ENCODE peak calls at places on chromosomes 5 and 9, in seven cellular contexts. Z, F, P, S, U, D and A are unnamed samples.

GRCh38 chr5:149618581-149619248 is 37.4 kb downstream of the ARHGEF37 start:
- DNase-seq in U (peak), D (peak), P (no peak), Z (peak), F (peak), S (no peak), A (peak)

GRCh38 chr9:96495341-96495740 is 45.4 kb downstream of the HABP4 start:
- DNase-seq in S (no peak), D (no peak), Z (peak), P (no peak), F (no peak), U (peak), A (peak)

GRCh38 chr5:74206571-74207550 is 433.7 kb downstream of the ENC1 start:
- DNase-seq in S (peak), D (peak), P (peak), F (no peak), U (peak), Z (peak), A (peak)

GRCh38 chr5:35939639-35940038 is 1.2 kb upstream of the CAPSL start:
- DNase-seq in S (no peak), F (no peak), Z (peak), P (no peak), D (no peak), U (no peak), A (no peak)

GRCh38 chr9:78325343-78325742 is 28.4 kb downstream of the PSAT1 start:
- DNase-seq in S (no peak), Z (peak), P (no peak), F (no peak), D (peak), U (peak), A (peak)

GRCh38 chr9:131282175-131282574 is 5.9 kb upstream of the FAM78A start:
- DNase-seq in P (no peak), D (no peak), F (no peak), S (no peak), Z (no peak), U (no peak), A (no peak)

GRCh38 chr5:95620030-95620869 is at the start of gene GPR150:
- DNase-seq in D (no peak), P (peak), Z (peak), S (no peak), F (no peak), U (no peak), A (no peak)

GRCh38 chr5:151745071-151745705 is 13.2 kb downstream of the ATOX1 start:
- DNase-seq in U (peak), P (peak), S (no peak), F (no peak), D (no peak), Z (peak), A (peak)

GRCh38 chr9:112914524-112914923 is 23.8 kb upstream of the SLC46A2 start:
- DNase-seq in U (no peak), F (no peak), D (no peak), P (no peak), S (no peak), Z (no peak), A (peak)

GRCh38 chr5:74630387-74631087 is 10.0 kb downstream of the ENC1 start:
- DNase-seq in U (peak), P (no peak), S (no peak), D (no peak), Z (peak), F (peak), A (peak)

GRCh38 chr5:143111799-143112198 is 291.7 kb downstream of the NR3C1 start:
- DNase-seq in U (no peak), S (no peak), F (no peak), P (no peak), D (no peak), Z (no peak), A (no peak)

GRCh38 chr9:76603448-76603895 is 144.5 kb downstream of the GCNT1 start:
- DNase-seq in Z (peak), U (no peak), P (no peak), F (no peak), D (no peak), S (no peak), A (peak)

GRCh38 chr9:34628656-34629491 is at the start of gene ARID3C:
- DNase-seq in Z (no peak), D (no peak), S (no peak), U (no peak), P (no peak), F (no peak), A (no peak)

GRCh38 chr5:181133610-181134231 is 2.8 kb upstream of the OR2V1 start:
- DNase-seq in U (no peak), Z (peak), P (peak), D (no peak), S (peak), F (no peak), A (peak)

GRCh38 chr9:132026932-132027585 is 52.6 kb downstream of the MED27 start:
- DNase-seq in S (no peak), D (no peak), U (peak), P (no peak), F (no peak), Z (peak), A (peak)

GRCh38 chr5:7805379-7805778 is 45.6 kb downstream of the CFAP90 start:
- DNase-seq in U (no peak), P (no peak), Z (peak), F (no peak), D (no peak), S (no peak), A (no peak)

GRCh38 chr9:82940386-82940785 is 122.6 kb downstream of the RASEF start:
- DNase-seq in P (no peak), U (no peak), D (no peak), Z (no peak), S (no peak), F (no peak), A (no peak)

GRCh38 chr5:22496666-22497065 is 356.5 kb downstream of the CDH12 start:
- DNase-seq in F (no peak), U (no peak), D (no peak), S (no peak), P (no peak), Z (no peak), A (no peak)

GRCh38 chr5:158382473-158382872 is 523.5 kb upstream of the CLINT1 start:
- DNase-seq in D (peak), F (peak), Z (peak), U (peak), P (peak), S (peak), A (peak)

GRCh38 chr9:124077915-124078572 is 66.5 kb downstream of the LHX2 start:
- DNase-seq in D (no peak), F (no peak), U (no peak), Z (no peak), S (no peak), P (no peak), A (no peak)

GRCh38 chr5:126624534-126624933 is 23.8 kb downstream of the PHAX start:
- DNase-seq in Z (peak), D (no peak), F (peak), P (no peak), S (no peak), U (peak), A (peak)

GRCh38 chr5:132459031-132459982 is 31.3 kb downstream of the IRF1 start:
- DNase-seq in F (no peak), P (no peak), S (no peak), Z (peak), D (no peak), U (peak), A (peak)

GRCh38 chr9:131459056-131459455 is 43.7 kb upstream of the POMT1 start:
- DNase-seq in F (no peak), Z (no peak), P (no peak), U (no peak), S (no peak), D (no peak), A (no peak)

GRCh38 chr5:134568761-134569725 is 43.6 kb downstream of the JADE2 start:
- DNase-seq in F (no peak), D (peak), S (peak), Z (no peak), U (no peak), P (peak), A (peak)

GRCh38 chr9:110198357-110198756 is 9.6 kb downstream of the C9orf152 start:
- DNase-seq in F (no peak), D (no peak), S (no peak), Z (no peak), U (no peak), P (no peak), A (no peak)

GRCh38 chr5:128551476-128551875 is 13.4 kb upstream of the FBN2 start:
- DNase-seq in D (no peak), U (no peak), P (no peak), Z (no peak), S (no peak), F (no peak), A (no peak)

GRCh38 chr9:134198771-134199170 is 34.4 kb upstream of the RNU6ATAC start:
- DNase-seq in U (no peak), S (no peak), D (no peak), Z (no peak), P (no peak), F (no peak), A (no peak)

GRCh38 chr9:35488019-35488418 is 1.9 kb upstream of the RUSC2 start:
- DNase-seq in P (no peak), D (no peak), F (no peak), U (no peak), Z (no peak), S (no peak), A (no peak)

GRCh38 chr5:113053614-113054013 is 77.0 kb downstream of the DCP2 start:
- DNase-seq in U (no peak), P (no peak), Z (peak), F (no peak), S (no peak), D (peak), A (peak)

DNA sequence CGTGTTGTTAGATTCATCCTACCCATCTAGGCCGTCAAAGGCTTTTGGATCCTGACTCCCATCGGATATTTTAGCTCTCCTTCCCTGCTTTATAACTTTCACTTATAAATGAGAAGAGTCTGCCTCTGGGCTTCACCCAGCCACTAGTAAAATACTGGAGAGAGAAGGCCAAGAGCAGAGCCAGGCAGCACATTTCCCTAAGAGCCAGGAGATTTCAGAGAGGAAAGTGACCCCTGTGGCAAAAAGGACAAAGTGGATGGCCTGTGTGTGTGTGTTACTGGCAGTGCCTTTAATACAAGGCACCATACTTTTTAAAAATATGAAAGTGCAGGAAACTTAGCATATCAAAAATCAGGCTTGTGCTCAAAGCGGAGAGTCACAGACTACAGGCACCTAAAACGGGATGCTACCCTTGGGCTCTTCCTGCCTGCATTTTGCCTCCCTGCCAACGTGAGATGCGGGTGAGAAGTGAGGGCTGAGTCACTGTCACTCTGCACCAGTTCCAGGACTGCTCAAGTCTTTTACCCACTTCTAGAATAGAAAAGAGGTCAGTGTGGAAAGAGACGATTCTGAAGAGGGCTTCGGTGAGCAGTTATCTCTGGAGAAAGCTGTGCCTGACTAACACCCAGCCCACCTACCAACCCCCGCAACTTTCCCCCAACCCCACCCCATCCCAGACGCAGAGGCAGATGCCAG is 15.9 kb downstream of the NFIL3 start:
- DNase-seq in D (no peak), U (no peak), P (no peak), F (no peak), Z (no peak), S (no peak), A (no peak)
- H3K4me3 ChIP-seq in D (no peak), U (no peak), P (no peak), F (no peak), Z (no peak), S (no peak), A (no peak)

GRCh38 chr5:68220914-68221313 is 5.4 kb downstream of the PIK3R1 start:
- DNase-seq in F (no peak), D (no peak), P (no peak), U (no peak), S (no peak), Z (no peak), A (no peak)

GRCh38 chr5:68222824-68223354 is 7.3 kb downstream of the PIK3R1 start:
- DNase-seq in F (no peak), Z (no peak), S (no peak), P (no peak), U (no peak), D (no peak), A (no peak)

GRCh38 chr5:68220260-68220659 is 4.7 kb downstream of the PIK3R1 start:
- DNase-seq in P (no peak), U (no peak), S (no peak), D (no peak), Z (no peak), F (no peak), A (no peak)

GRCh38 chr5:68222310-68222709 is 6.8 kb downstream of the PIK3R1 start:
- DNase-seq in U (no peak), Z (no peak), P (no peak), S (no peak), D (no peak), F (no peak), A (no peak)

GRCh38 chr5:68221488-68221887 is 5.9 kb downstream of the PIK3R1 start:
- DNase-seq in U (no peak), D (no peak), Z (no peak), F (no peak), P (no peak), S (no peak), A (no peak)
- H3K4me3 ChIP-seq in U (no peak), D (no peak), Z (no peak), F (no peak), P (no peak), S (no peak), A (no peak)

DNA sequence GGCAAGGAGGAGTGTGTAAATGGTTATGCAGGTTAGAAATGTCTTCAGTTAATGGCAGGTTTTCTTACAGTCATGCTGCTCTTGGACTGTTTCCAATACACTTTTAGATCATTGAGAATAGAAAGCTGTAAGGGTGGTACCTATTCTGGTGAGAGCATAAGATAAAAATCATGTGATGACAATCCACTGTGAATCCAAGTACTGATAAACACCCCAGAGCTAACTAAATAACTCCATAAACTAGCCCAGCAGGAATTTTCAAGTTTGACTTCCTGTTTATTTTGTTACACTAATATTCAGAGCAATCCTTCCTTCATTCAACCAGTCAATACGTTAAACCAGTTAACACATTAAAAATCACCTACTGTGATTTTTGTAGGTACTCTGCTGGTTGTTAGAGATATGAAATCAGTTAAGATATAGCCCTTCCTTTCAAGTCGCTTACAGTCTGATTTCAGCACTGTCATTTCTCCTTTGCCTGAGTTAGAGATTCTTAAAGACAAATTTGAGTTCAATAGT is 22.6 kb downstream of the VCAN start:
- DNase-seq in U (no peak), F (no peak), Z (no peak), D (no peak), S (no peak), P (no peak), A (no peak)
- H3K4me3 ChIP-seq in U (no peak), F (no peak), Z (no peak), D (no peak), S (no peak), P (no peak), A (no peak)

GRCh38 chr9:36815566-36816348 is 218.3 kb downstream of the PAX5 start:
- DNase-seq in D (no peak), F (no peak), P (no peak), S (no peak), U (no peak), Z (no peak), A (no peak)

GRCh38 chr9:36820392-36820861 is 213.6 kb downstream of the PAX5 start:
- DNase-seq in S (no peak), Z (no peak), P (no peak), D (no peak), F (no peak), U (no peak), A (no peak)

GRCh38 chr9:36817160-36817834 is 216.8 kb downstream of the PAX5 start:
- DNase-seq in S (no peak), F (no peak), D (no peak), P (no peak), U (no peak), Z (no peak), A (no peak)

GRCh38 chr9:36818965-36819870 is 214.8 kb downstream of the PAX5 start:
- DNase-seq in U (no peak), Z (no peak), P (no peak), D (peak), F (no peak), S (no peak), A (no peak)

DNA sequence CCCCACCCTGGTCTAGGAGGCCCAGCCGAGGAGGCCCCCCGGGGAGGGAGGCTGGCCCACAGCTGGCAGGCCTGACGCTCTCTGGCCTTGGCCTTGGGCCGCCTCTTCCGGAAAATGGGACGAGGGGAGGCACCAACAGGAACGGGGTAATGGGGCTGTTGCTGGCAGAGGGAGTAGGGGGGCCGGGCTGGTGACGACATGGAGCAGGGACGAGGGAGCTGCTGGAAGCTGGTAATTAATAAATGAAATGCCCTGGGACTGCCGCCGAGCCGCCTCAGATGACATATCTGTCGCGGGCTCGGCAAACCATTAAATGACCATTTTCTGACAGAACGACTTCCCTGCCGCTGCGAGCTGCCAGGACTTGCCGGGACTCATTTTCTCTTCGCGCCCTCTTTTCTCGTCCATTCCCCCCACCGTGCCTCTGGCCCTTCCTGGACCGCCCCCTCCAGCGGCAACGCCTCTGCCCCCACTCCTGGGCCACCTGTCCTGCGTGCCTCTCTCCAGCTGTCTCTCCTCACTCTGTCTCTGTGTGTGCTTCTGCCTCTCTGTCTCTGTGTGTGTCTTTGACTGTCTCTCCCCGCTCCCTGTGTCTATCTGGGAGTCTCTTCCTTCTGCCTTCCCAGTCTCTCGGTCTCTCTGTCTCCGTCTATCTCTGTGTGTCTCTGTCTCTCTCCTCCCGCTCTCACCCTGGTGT is 215.7 kb downstream of the PAX5 start:
- DNase-seq in U (no peak), F (no peak), D (no peak), S (no peak), Z (no peak), P (no peak), A (no peak)
- H3K4me3 ChIP-seq in U (no peak), F (no peak), D (peak), S (peak), Z (no peak), P (peak), A (peak)

GRCh38 chr5:129820-130219 is 37.9 kb downstream of the PLEKHG4B start:
- DNase-seq in Z (peak), S (no peak), D (no peak), U (peak), F (no peak), P (no peak), A (no peak)

GRCh38 chr5:129148-129547 is 37.2 kb downstream of the PLEKHG4B start:
- DNase-seq in P (no peak), F (no peak), S (no peak), D (no peak), Z (no peak), U (no peak), A (no peak)

GRCh38 chr5:128446-128845 is 36.5 kb downstream of the PLEKHG4B start:
- DNase-seq in Z (no peak), P (no peak), U (no peak), F (no peak), S (no peak), D (no peak), A (no peak)

GRCh38 chr5:126806-127205 is 34.8 kb downstream of the PLEKHG4B start:
- DNase-seq in F (no peak), D (no peak), Z (no peak), S (no peak), P (no peak), U (no peak), A (no peak)

DNA sequence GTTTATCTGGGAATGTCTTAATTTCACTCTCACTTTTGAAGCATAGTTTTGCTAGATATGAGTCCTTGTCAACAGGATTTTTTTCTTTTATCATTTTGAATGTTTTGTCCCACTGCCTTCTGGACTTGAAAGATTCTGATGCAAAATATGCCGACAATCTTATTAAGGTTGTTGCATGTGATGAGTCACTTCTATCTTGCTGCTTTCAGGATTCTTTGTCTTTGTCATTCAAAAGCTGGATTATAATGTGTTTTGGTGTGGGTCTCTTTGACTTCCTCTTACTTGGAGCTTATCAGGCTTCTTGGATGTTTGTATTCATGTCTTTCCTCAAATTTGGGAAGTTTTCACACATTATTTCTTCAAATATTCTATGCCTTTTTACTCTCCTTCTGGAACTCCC is 33.8 kb downstream of the PLEKHG4B start:
- DNase-seq in U (no peak), Z (no peak), P (no peak), D (no peak), S (no peak), F (no peak), A (no peak)
- H3K4me3 ChIP-seq in U (no peak), Z (no peak), P (no peak), D (no peak), S (no peak), F (no peak), A (no peak)